ENCODE peak calls at places on chromosome 19, in six cellular contexts. One of them, this sample, is unnamed.

GRCh38 chr19:10112895-10113591 is 1.6 kb downstream of the P2RY11 start:
- DNase-seq in GDM1: no peak
- DNase-seq in fibroblast of lung: peak; percentile 23
- DNase-seq in Jurkat, Clone E6-1: peak; percentile 61
- DNase-seq in KBM-7: peak; percentile 67
- DNase-seq in endothelial cell: peak; percentile 65
- DNase-seq in this sample: no peak

GRCh38 chr19:7575426-7576040 is 20.1 kb upstream of the CAMSAP3 start:
- DNase-seq in Jurkat, Clone E6-1: no peak
- DNase-seq in fibroblast of lung: no peak
- DNase-seq in GDM1: no peak
- DNase-seq in endothelial cell: no peak
- DNase-seq in KBM-7: peak; percentile 38
- DNase-seq in this sample: no peak

GRCh38 chr19:15437355-15438123 is 12.2 kb downstream of the WIZ start:
- DNase-seq in Jurkat, Clone E6-1: no peak
- DNase-seq in KBM-7: no peak
- DNase-seq in fibroblast of lung: peak; percentile 37
- DNase-seq in GDM1: no peak
- DNase-seq in endothelial cell: no peak
- DNase-seq in this sample: no peak

GRCh38 chr19:49437231-49437630 is 4.1 kb downstream of the SLC17A7 start:
- DNase-seq in Jurkat, Clone E6-1: no peak
- DNase-seq in endothelial cell: no peak
- DNase-seq in KBM-7: no peak
- DNase-seq in GDM1: no peak
- DNase-seq in fibroblast of lung: no peak
- DNase-seq in this sample: no peak

GRCh38 chr19:8050274-8051096 is 2.1 kb upstream of the CCL25 start:
- DNase-seq in fibroblast of lung: peak; percentile 47
- DNase-seq in KBM-7: peak; percentile 99
- DNase-seq in Jurkat, Clone E6-1: peak; percentile 44
- DNase-seq in endothelial cell: peak; percentile 84
- DNase-seq in GDM1: peak; percentile 94
- DNase-seq in this sample: peak; percentile 93

GRCh38 chr19:50759886-50760285 is 10.4 kb upstream of the GPR32 start:
- DNase-seq in endothelial cell: no peak
- DNase-seq in Jurkat, Clone E6-1: peak; percentile 68
- DNase-seq in fibroblast of lung: peak; percentile 2
- DNase-seq in KBM-7: peak; percentile 29
- DNase-seq in GDM1: no peak
- DNase-seq in this sample: no peak

GRCh38 chr19:40717325-40717879 is 490 bp downstream of the ITPKC start:
- DNase-seq in GDM1: no peak
- DNase-seq in Jurkat, Clone E6-1: no peak
- DNase-seq in KBM-7: peak; percentile 8
- DNase-seq in fibroblast of lung: peak; percentile 12
- DNase-seq in endothelial cell: no peak
- DNase-seq in this sample: no peak

GRCh38 chr19:38441660-38442348 is 8.3 kb downstream of the RYR1 start:
- DNase-seq in Jurkat, Clone E6-1: no peak
- DNase-seq in endothelial cell: peak; percentile 33
- DNase-seq in GDM1: peak; percentile 12
- DNase-seq in fibroblast of lung: no peak
- DNase-seq in KBM-7: peak; percentile 63
- DNase-seq in this sample: peak; percentile 8

GRCh38 chr19:2613507-2614295 is 88.8 kb downstream of the GNG7 start:
- DNase-seq in GDM1: no peak
- DNase-seq in fibroblast of lung: peak; percentile 23
- DNase-seq in endothelial cell: peak; percentile 60
- DNase-seq in Jurkat, Clone E6-1: peak; percentile 99
- DNase-seq in KBM-7: no peak
- DNase-seq in this sample: peak; percentile 41

GRCh38 chr19:5627395-5627904 is 4.6 kb downstream of the SAFB start:
- DNase-seq in endothelial cell: no peak
- DNase-seq in Jurkat, Clone E6-1: no peak
- DNase-seq in fibroblast of lung: peak; percentile 45
- DNase-seq in GDM1: peak; percentile 61
- DNase-seq in KBM-7: peak; percentile 94
- DNase-seq in this sample: peak; percentile 77

GRCh38 chr19:14091885-14092462 is 1.4 kb upstream of the SAMD1 start:
- DNase-seq in Jurkat, Clone E6-1: no peak
- DNase-seq in KBM-7: no peak
- DNase-seq in fibroblast of lung: no peak
- DNase-seq in endothelial cell: no peak
- DNase-seq in GDM1: no peak
- DNase-seq in this sample: no peak

GRCh38 chr19:412356-413355 is 3.7 kb upstream of the C2CD4C start:
- DNase-seq in Jurkat, Clone E6-1: no peak
- DNase-seq in KBM-7: no peak
- DNase-seq in GDM1: no peak
- DNase-seq in endothelial cell: no peak
- DNase-seq in fibroblast of lung: no peak
- DNase-seq in this sample: no peak

GRCh38 chr19:33678796-33679195 is 57.0 kb downstream of the CHST8 start:
- DNase-seq in KBM-7: no peak
- DNase-seq in endothelial cell: no peak
- DNase-seq in GDM1: no peak
- DNase-seq in fibroblast of lung: no peak
- DNase-seq in Jurkat, Clone E6-1: no peak
- DNase-seq in this sample: no peak

GRCh38 chr19:9836021-9836420 is 903 bp downstream of the PIN1 start:
- DNase-seq in Jurkat, Clone E6-1: no peak
- DNase-seq in fibroblast of lung: peak; percentile 22
- DNase-seq in endothelial cell: no peak
- DNase-seq in GDM1: no peak
- DNase-seq in KBM-7: no peak
- DNase-seq in this sample: no peak

GRCh38 chr19:58097349-58097748 is 682 bp downstream of the ZSCAN18 start:
- DNase-seq in endothelial cell: no peak
- DNase-seq in fibroblast of lung: no peak
- DNase-seq in KBM-7: no peak
- DNase-seq in Jurkat, Clone E6-1: no peak
- DNase-seq in GDM1: no peak
- DNase-seq in this sample: no peak

GRCh38 chr19:15218501-15218900 is 13.7 kb downstream of the EPHX3 start:
- DNase-seq in GDM1: no peak
- DNase-seq in Jurkat, Clone E6-1: no peak
- DNase-seq in KBM-7: no peak
- DNase-seq in endothelial cell: no peak
- DNase-seq in fibroblast of lung: no peak
- DNase-seq in this sample: no peak

GRCh38 chr19:42376177-42376555 is 13.9 kb downstream of the CNFN start:
- DNase-seq in GDM1: no peak
- DNase-seq in endothelial cell: no peak
- DNase-seq in fibroblast of lung: no peak
- DNase-seq in Jurkat, Clone E6-1: no peak
- DNase-seq in KBM-7: no peak
- DNase-seq in this sample: no peak

GRCh38 chr19:30857388-30857787 is 485.2 kb downstream of the ZNF536 start:
- DNase-seq in GDM1: no peak
- DNase-seq in KBM-7: no peak
- DNase-seq in fibroblast of lung: no peak
- DNase-seq in endothelial cell: no peak
- DNase-seq in Jurkat, Clone E6-1: no peak
- DNase-seq in this sample: no peak

GRCh38 chr19:18479964-18480723 is 41.7 kb downstream of the ELL start:
- DNase-seq in GDM1: no peak
- DNase-seq in endothelial cell: no peak
- DNase-seq in Jurkat, Clone E6-1: no peak
- DNase-seq in KBM-7: no peak
- DNase-seq in fibroblast of lung: peak; percentile 66
- DNase-seq in this sample: no peak

GRCh38 chr19:2703077-2703437 is 563 bp upstream of the GNG7 start:
- DNase-seq in Jurkat, Clone E6-1: no peak
- DNase-seq in GDM1: no peak
- DNase-seq in fibroblast of lung: no peak
- DNase-seq in endothelial cell: no peak
- DNase-seq in KBM-7: no peak
- DNase-seq in this sample: no peak

GRCh38 chr19:48342841-48343540 is 17.6 kb downstream of the EMP3 start:
- DNase-seq in fibroblast of lung: peak; percentile 35
- DNase-seq in endothelial cell: no peak
- DNase-seq in Jurkat, Clone E6-1: no peak
- DNase-seq in GDM1: no peak
- DNase-seq in KBM-7: no peak
- DNase-seq in this sample: no peak

GRCh38 chr19:19860756-19861390 is 4.8 kb upstream of the ZNF253 start:
- DNase-seq in Jurkat, Clone E6-1: no peak
- DNase-seq in endothelial cell: peak; percentile 33
- DNase-seq in GDM1: no peak
- DNase-seq in fibroblast of lung: peak; percentile 3
- DNase-seq in KBM-7: no peak
- DNase-seq in this sample: no peak

This sample was measured in AML-193.